ENCODE peak calls at places on chromosome 11, in ten cellular contexts. M, S, X, F, W, T, N, J, E and H are unnamed samples. For H3K36me3, the result is how much of the 10 kb centered on the place peaks cover.

GRCh38 chr11:67670316-67671210 is 3.9 kb downstream of the ALDH3B2 start:
- DNase-seq in M (no peak), S (no peak), X (no peak), F (no peak), W (no peak), T (no peak), N (no peak), J (no peak), E (no peak), H (peak)

GRCh38 chr11:20154381-20154780 is 5.9 kb downstream of the DBX1 start:
- DNase-seq in M (no peak), S (no peak), X (no peak), F (no peak), W (no peak), T (no peak), N (peak), J (no peak), E (no peak), H (peak)

GRCh38 chr11:102722804-102723203 is 1.9 kb downstream of the MMP8 start:
- DNase-seq in M (no peak), S (no peak), X (no peak), F (no peak), W (no peak), T (no peak), N (no peak), J (no peak), E (no peak), H (no peak)

GRCh38 chr11:84819561-84819960 is 807.6 kb downstream of the DLG2 start:
- DNase-seq in M (no peak), S (no peak), X (no peak), F (no peak), W (no peak), T (no peak), N (no peak), J (peak), E (no peak), H (no peak)

GRCh38 chr11:76699461-76700091 is 29.0 kb upstream of the LRRC32 start:
- DNase-seq in M (no peak), S (no peak), X (no peak), F (no peak), W (no peak), T (no peak), N (peak), J (no peak), E (no peak), H (no peak)

GRCh38 chr11:66264893-66265292 is 3.5 kb upstream of the RAB1B start:
- DNase-seq in M (no peak), S (peak), X (no peak), F (peak), W (no peak), T (no peak), N (peak), J (peak), E (no peak), H (peak)

GRCh38 chr11:92122561-92122960 is 102.1 kb upstream of the FAT3 start:
- DNase-seq in M (no peak), S (no peak), X (no peak), F (no peak), W (no peak), T (no peak), N (peak), J (no peak), E (no peak), H (no peak)

GRCh38 chr11:3642071-3642951 is 519 bp upstream of the ART5 start:
- DNase-seq in M (peak), S (peak), X (peak), F (peak), W (peak), T (peak), N (peak), J (peak), E (peak), H (peak)

GRCh38 chr11:111718436-111719325 is 47.5 kb downstream of the PPP2R1B start:
- DNase-seq in M (no peak), S (peak), X (no peak), F (no peak), W (no peak), T (no peak), N (peak), J (peak), E (no peak), H (no peak)

GRCh38 chr11:5992604-5993251 is 5.9 kb upstream of the OR52L1 start:
- DNase-seq in M (no peak), S (no peak), X (no peak), F (no peak), W (no peak), T (no peak), N (peak), J (peak), E (no peak), H (no peak)

GRCh38 chr11:57432017-57432590 is 5.2 kb upstream of the SLC43A3 start:
- DNase-seq in M (no peak), S (no peak), X (no peak), F (no peak), W (no peak), T (no peak), N (no peak), J (no peak), E (no peak), H (no peak)

GRCh38 chr11:69977951-69978350 is 100.2 kb upstream of the ANO1 start:
- DNase-seq in M (no peak), S (no peak), X (no peak), F (no peak), W (no peak), T (no peak), N (no peak), J (no peak), E (no peak), H (no peak)

GRCh38 chr11:69958308-69958707 is 119.8 kb upstream of the ANO1 start:
- DNase-seq in M (no peak), S (no peak), X (no peak), F (no peak), W (no peak), T (no peak), N (no peak), J (no peak), E (no peak), H (no peak)

GRCh38 chr11:34284836-34285235 is 73.0 kb downstream of the ABTB2 start:
- DNase-seq in M (no peak), S (no peak), X (no peak), F (no peak), W (no peak), T (no peak), N (no peak), J (peak), E (no peak), H (no peak)

GRCh38 chr11:15968461-15969130 is 387.8 kb downstream of the SOX6 start:
- DNase-seq in M (peak), S (no peak), X (no peak), F (no peak), W (no peak), T (peak), N (no peak), J (peak), E (no peak), H (peak)

GRCh38 chr11:88293931-88294330 is 43.6 kb downstream of the CTSC start:
- DNase-seq in M (no peak), S (no peak), X (no peak), F (no peak), W (no peak), T (no peak), N (peak), J (no peak), E (no peak), H (peak)

GRCh38 chr11:107561688-107562087 is 3.8 kb downstream of the ALKBH8 start:
- DNase-seq in M (no peak), S (no peak), X (no peak), F (no peak), W (no peak), T (no peak), N (peak), J (no peak), E (no peak), H (no peak)

GRCh38 chr11:107810875-107811274 is 47.7 kb downstream of the SLC35F2 start:
- DNase-seq in M (no peak), S (no peak), X (no peak), F (no peak), W (no peak), T (no peak), N (no peak), J (no peak), E (no peak), H (no peak)

GRCh38 chr11:1204381-1205101 is 18.3 kb upstream of the MUC5B start:
- DNase-seq in M (no peak), S (no peak), X (no peak), F (no peak), W (no peak), T (peak), N (no peak), J (no peak), E (peak), H (peak)

GRCh38 chr11:28481673-28482480 is 373.7 kb downstream of the METTL15 start:
- DNase-seq in M (no peak), S (no peak), X (no peak), F (no peak), W (no peak), T (no peak), N (no peak), J (peak), E (no peak), H (no peak)

GRCh38 chr11:35282226-35282882 is 137.0 kb downstream of the SLC1A2 start:
- DNase-seq in M (no peak), S (no peak), X (no peak), F (no peak), W (no peak), T (no peak), N (peak), J (no peak), E (no peak), H (no peak)

GRCh38 chr11:131246589-131247164 is 123.7 kb upstream of the NTM start:
- DNase-seq in M (peak), S (peak), X (no peak), F (no peak), W (peak), T (no peak), N (peak), J (peak), E (no peak), H (peak)

GRCh38 chr11:34358258-34358665 is 452 bp upstream of the ABTB2 start:
- DNase-seq in M (peak), S (peak), X (peak), F (no peak), W (no peak), T (no peak), N (peak), J (peak), E (peak), H (no peak)

GRCh38 chr11:876550-876949 is 33.9 kb downstream of the TSPAN4 start:
- DNase-seq in M (peak), S (no peak), X (no peak), F (no peak), W (no peak), T (no peak), N (peak), J (no peak), E (peak), H (no peak)

GRCh38 chr11:90120191-90120590 is 14.3 kb upstream of the NAALAD2 start:
- DNase-seq in M (no peak), S (no peak), X (no peak), F (no peak), W (no peak), T (no peak), N (no peak), J (no peak), E (no peak), H (no peak)

GRCh38 chr11:114987171-114987760 is 308.9 kb downstream of the NXPE2 start:
- DNase-seq in M (no peak), S (no peak), X (no peak), F (no peak), W (no peak), T (no peak), N (no peak), J (peak), E (no peak), H (peak)

GRCh38 chr11:22730319-22730718 is 63.9 kb downstream of the GAS2 start:
- DNase-seq in M (no peak), S (no peak), X (no peak), F (peak), W (no peak), T (no peak), N (peak), J (peak), E (no peak), H (no peak)

GRCh38 chr11:1783725-1784529 is 20.2 kb upstream of the CTSD start:
- DNase-seq in M (no peak), S (no peak), X (peak), F (no peak), W (no peak), T (no peak), N (no peak), J (no peak), E (no peak), H (no peak)

GRCh38 chr11:96199563-96200025 is 143.4 kb downstream of the MAML2 start:
- DNase-seq in M (no peak), S (no peak), X (no peak), F (peak), W (no peak), T (no peak), N (peak), J (no peak), E (no peak), H (no peak)

GRCh38 chr11:10878408-10879214 is 20.8 kb upstream of the ZBED5 start:
- DNase-seq in M (no peak), S (no peak), X (no peak), F (peak), W (no peak), T (no peak), N (peak), J (peak), E (no peak), H (peak)

GRCh38 chr11:111550258-111550657 is 9.7 kb downstream of the LAYN start:
- DNase-seq in M (no peak), S (no peak), X (no peak), F (no peak), W (no peak), T (no peak), N (no peak), J (no peak), E (no peak), H (no peak)

GRCh38 chr11:27995082-27995481 is 112.9 kb downstream of the KIF18A start:
- DNase-seq in M (no peak), S (no peak), X (no peak), F (no peak), W (no peak), T (no peak), N (peak), J (no peak), E (no peak), H (no peak)

GRCh38 chr11:34585870-34586654 is 34.8 kb upstream of the EHF start:
- DNase-seq in M (no peak), S (no peak), X (no peak), F (peak), W (no peak), T (no peak), N (peak), J (peak), E (no peak), H (no peak)

GRCh38 chr11:122505304-122506006 is 150.1 kb upstream of the UBASH3B start:
- DNase-seq in M (peak), S (peak), X (peak), F (peak), W (peak), T (peak), N (peak), J (peak), E (peak), H (peak)

GRCh38 chr11:26976389-26976788 is 17.5 kb upstream of the FIBIN start:
- DNase-seq in M (no peak), S (no peak), X (no peak), F (no peak), W (no peak), T (no peak), N (peak), J (no peak), E (no peak), H (no peak)

GRCh38 chr11:100602716-100603115 is 84.4 kb upstream of the ARHGAP42 start:
- DNase-seq in M (no peak), S (no peak), X (no peak), F (no peak), W (no peak), T (no peak), N (peak), J (no peak), E (no peak), H (no peak)

GRCh38 chr11:129279326-129280026 is 87.4 kb upstream of the ARHGAP32 start:
- DNase-seq in M (peak), S (peak), X (peak), F (peak), W (no peak), T (peak), N (peak), J (peak), E (peak), H (peak)

GRCh38 chr11:86068138-86068861 is 584 bp downstream of the PICALM start:
- DNase-seq in M (peak), S (peak), X (peak), F (peak), W (no peak), T (peak), N (peak), J (peak), E (peak), H (peak)

GRCh38 chr11:112555491-112556364 is 295.1 kb upstream of the PLET1 start:
- DNase-seq in M (peak), S (peak), X (peak), F (peak), W (peak), T (no peak), N (peak), J (peak), E (peak), H (peak)

DNA sequence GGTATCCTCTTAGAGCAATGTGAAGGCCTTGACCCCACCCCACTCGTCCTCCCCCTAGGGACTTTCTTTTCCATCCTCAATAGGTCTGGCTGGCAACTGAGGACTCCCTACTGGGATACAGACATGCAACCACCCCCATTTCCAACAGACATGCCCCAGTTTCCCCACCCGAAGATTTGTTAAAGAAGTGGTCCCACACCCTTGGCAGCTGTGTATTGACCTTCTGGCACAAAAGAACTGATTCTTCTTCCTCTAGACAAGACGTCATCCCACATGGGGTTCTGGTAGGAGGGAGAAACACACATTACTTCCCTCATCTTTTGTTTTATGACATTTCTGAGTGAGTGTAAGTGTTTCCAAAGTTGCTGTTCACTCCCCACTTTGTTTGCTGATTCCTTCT is 4.6 kb downstream of the KIRREL3 start:
- DNase-seq in M (no peak), S (no peak), X (no peak), F (no peak), W (no peak), T (no peak), N (no peak), J (no peak), E (no peak), H (no peak)
- H3K36me3 ChIP-seq in M (under half), S (under half), X (under half), F (under half), W (under half), T (under half), N (under half), J (under half), E (under half), H (under half)

GRCh38 chr11:47461876-47462275 is 12.9 kb upstream of the RAPSN start:
- DNase-seq in M (no peak), S (no peak), X (no peak), F (no peak), W (no peak), T (no peak), N (no peak), J (no peak), E (no peak), H (no peak)
- H3K36me3 ChIP-seq in M (under half), S (half or more), X (under half), F (under half), W (under half), T (under half), N (under half), J (under half), E (under half), H (half or more)

GRCh38 chr11:61850687-61851086 is 22.6 kb downstream of the FADS2 start:
- DNase-seq in M (no peak), S (no peak), X (no peak), F (no peak), W (no peak), T (no peak), N (no peak), J (no peak), E (no peak), H (no peak)
- H3K36me3 ChIP-seq in M (under half), S (half or more), X (under half), F (under half), W (half or more), T (under half), N (under half), J (under half), E (under half), H (half or more)

DNA sequence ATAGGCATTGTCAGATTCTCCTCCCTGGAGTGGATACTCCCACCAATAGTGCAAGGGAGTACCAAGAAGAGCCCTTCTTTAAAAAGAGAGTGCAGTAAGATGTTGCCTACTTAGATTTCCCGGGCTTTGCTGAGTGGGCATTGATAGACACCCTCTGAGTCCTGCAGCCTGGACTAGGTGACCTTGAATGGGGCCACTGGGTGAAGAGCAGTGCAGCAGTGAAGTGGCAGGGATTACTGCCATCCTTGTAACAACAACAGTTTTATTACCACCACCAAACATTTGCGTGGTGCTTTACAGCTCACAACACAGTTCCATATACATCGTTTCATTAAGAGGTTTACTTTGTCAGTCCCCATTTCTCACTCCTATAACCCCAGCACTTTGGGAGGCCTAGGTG is 59.4 kb downstream of the MICAL2 start:
- DNase-seq in M (no peak), S (no peak), X (no peak), F (no peak), W (no peak), T (no peak), N (no peak), J (no peak), E (no peak), H (peak)
- H3K36me3 ChIP-seq in M (under half), S (under half), X (under half), F (under half), W (under half), T (under half), N (under half), J (under half), E (under half), H (under half)

DNA sequence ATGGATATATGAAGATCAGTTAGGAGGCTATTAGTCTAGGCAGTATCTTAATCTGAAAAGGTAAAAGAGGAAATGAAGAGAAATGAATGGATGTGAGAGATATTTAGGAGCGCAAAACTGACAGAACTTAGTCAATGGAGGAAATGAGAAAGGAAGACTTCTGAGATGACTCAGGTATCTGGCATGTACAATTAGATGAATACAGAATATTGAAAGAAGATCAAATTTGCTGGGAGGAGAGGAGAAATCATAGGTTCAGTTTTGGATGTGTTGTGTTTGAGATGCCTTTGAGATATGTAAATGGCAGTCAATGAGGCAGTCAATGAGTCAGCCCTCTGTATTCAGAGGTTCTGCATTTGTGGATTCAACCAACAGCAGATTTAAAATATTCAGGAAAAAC is 42.8 kb upstream of the GAB2 start:
- DNase-seq in M (no peak), S (no peak), X (no peak), F (no peak), W (no peak), T (no peak), N (peak), J (no peak), E (no peak), H (no peak)
- H3K36me3 ChIP-seq in M (under half), S (half or more), X (under half), F (under half), W (under half), T (under half), N (under half), J (under half), E (under half), H (half or more)

DNA sequence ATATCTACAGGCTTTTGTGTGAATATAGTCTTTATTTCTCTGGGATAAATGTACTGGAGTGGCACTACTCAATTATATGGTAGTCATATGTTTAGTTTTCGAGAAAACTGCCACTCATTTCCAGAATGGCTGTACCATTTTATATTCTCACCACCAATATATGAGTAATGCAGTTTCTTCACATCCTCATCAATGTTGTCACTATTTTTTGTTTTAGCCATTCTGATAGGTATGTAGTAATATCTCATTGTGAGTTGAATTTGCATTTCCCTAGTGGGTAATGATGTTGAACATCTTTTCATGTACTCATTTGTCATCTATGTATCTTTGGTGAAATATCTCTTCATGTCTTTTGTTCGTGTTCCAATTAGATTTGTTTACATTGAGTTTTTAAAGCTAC is 18.0 kb downstream of the ACRV1 start:
- DNase-seq in M (no peak), S (no peak), X (no peak), F (no peak), W (no peak), T (no peak), N (no peak), J (no peak), E (no peak), H (no peak)
- H3K36me3 ChIP-seq in M (under half), S (under half), X (under half), F (under half), W (under half), T (under half), N (under half), J (under half), E (under half), H (half or more)